ENCODE peak calls at places on chromosomes 13 and 19, in nine cellular contexts. One of them, this sample, is unnamed.

GRCh38 chr13:44921931-44922758 is 67.1 kb downstream of the NUFIP1 start:
- DNase-seq in stimulated activated CD4-positive, alpha-beta T cell treated with anti-CD3 and anti-CD28 coated beads, Interleukin-15, amount 100 ng/mL, for 48 hours: no peak
- DNase-seq in stimulated activated CD8-positive, alpha-beta memory T cell treated with anti-CD3 and anti-CD28 coated beads, Interleukin-12 subunit alpha, Interleukin-12 subunit beta, amount 100 ng/mL, for 4 hours: no peak
- DNase-seq in heart left ventricle: peak
- DNase-seq in suprapubic skin: no peak
- DNase-seq in endodermal cell: no peak
- DNase-seq in central memory CD8-positive, alpha-beta T cell: no peak
- DNase-seq in pancreas: no peak
- DNase-seq in K562: no peak
- DNase-seq in this sample: no peak

GRCh38 chr13:50646070-50646469 is 197.4 kb downstream of the DLEU7 start:
- DNase-seq in heart left ventricle: no peak
- DNase-seq in central memory CD8-positive, alpha-beta T cell: no peak
- DNase-seq in K562: no peak
- DNase-seq in endodermal cell: no peak
- DNase-seq in suprapubic skin: no peak
- DNase-seq in stimulated activated CD4-positive, alpha-beta T cell treated with anti-CD3 and anti-CD28 coated beads, Interleukin-15, amount 100 ng/mL, for 48 hours: no peak
- DNase-seq in stimulated activated CD8-positive, alpha-beta memory T cell treated with anti-CD3 and anti-CD28 coated beads, Interleukin-12 subunit alpha, Interleukin-12 subunit beta, amount 100 ng/mL, for 4 hours: no peak
- DNase-seq in pancreas: no peak
- DNase-seq in this sample: no peak

GRCh38 chr19:58227964-58228583 is 640 bp upstream of the ZNF544 start:
- DNase-seq in pancreas: no peak
- DNase-seq in endodermal cell: peak
- DNase-seq in stimulated activated CD8-positive, alpha-beta memory T cell treated with anti-CD3 and anti-CD28 coated beads, Interleukin-12 subunit alpha, Interleukin-12 subunit beta, amount 100 ng/mL, for 4 hours: no peak
- DNase-seq in K562: peak
- DNase-seq in stimulated activated CD4-positive, alpha-beta T cell treated with anti-CD3 and anti-CD28 coated beads, Interleukin-15, amount 100 ng/mL, for 48 hours: no peak
- DNase-seq in suprapubic skin: no peak
- DNase-seq in central memory CD8-positive, alpha-beta T cell: no peak
- DNase-seq in heart left ventricle: no peak
- DNase-seq in this sample: no peak

GRCh38 chr19:8253678-8254077 is 44.5 kb downstream of the CERS4 start:
- DNase-seq in suprapubic skin: no peak
- DNase-seq in central memory CD8-positive, alpha-beta T cell: no peak
- DNase-seq in stimulated activated CD4-positive, alpha-beta T cell treated with anti-CD3 and anti-CD28 coated beads, Interleukin-15, amount 100 ng/mL, for 48 hours: no peak
- DNase-seq in K562: no peak
- DNase-seq in pancreas: no peak
- DNase-seq in endodermal cell: no peak
- DNase-seq in heart left ventricle: no peak
- DNase-seq in stimulated activated CD8-positive, alpha-beta memory T cell treated with anti-CD3 and anti-CD28 coated beads, Interleukin-12 subunit alpha, Interleukin-12 subunit beta, amount 100 ng/mL, for 4 hours: no peak
- DNase-seq in this sample: no peak

GRCh38 chr19:49488046-49488862 is 846 bp downstream of the RPL13A start:
- DNase-seq in suprapubic skin: no peak
- DNase-seq in endodermal cell: peak
- DNase-seq in K562: no peak
- DNase-seq in stimulated activated CD8-positive, alpha-beta memory T cell treated with anti-CD3 and anti-CD28 coated beads, Interleukin-12 subunit alpha, Interleukin-12 subunit beta, amount 100 ng/mL, for 4 hours: no peak
- DNase-seq in stimulated activated CD4-positive, alpha-beta T cell treated with anti-CD3 and anti-CD28 coated beads, Interleukin-15, amount 100 ng/mL, for 48 hours: no peak
- DNase-seq in central memory CD8-positive, alpha-beta T cell: no peak
- DNase-seq in pancreas: no peak
- DNase-seq in heart left ventricle: no peak
- DNase-seq in this sample: no peak

GRCh38 chr19:3725640-3726310 is 17.6 kb downstream of the TJP3 start:
- DNase-seq in stimulated activated CD8-positive, alpha-beta memory T cell treated with anti-CD3 and anti-CD28 coated beads, Interleukin-12 subunit alpha, Interleukin-12 subunit beta, amount 100 ng/mL, for 4 hours: no peak
- DNase-seq in stimulated activated CD4-positive, alpha-beta T cell treated with anti-CD3 and anti-CD28 coated beads, Interleukin-15, amount 100 ng/mL, for 48 hours: no peak
- DNase-seq in endodermal cell: peak
- DNase-seq in K562: no peak
- DNase-seq in central memory CD8-positive, alpha-beta T cell: no peak
- DNase-seq in pancreas: peak
- DNase-seq in suprapubic skin: peak
- DNase-seq in heart left ventricle: no peak
- DNase-seq in this sample: no peak

GRCh38 chr19:13169769-13170168 is 19.6 kb downstream of the IER2 start:
- DNase-seq in stimulated activated CD4-positive, alpha-beta T cell treated with anti-CD3 and anti-CD28 coated beads, Interleukin-15, amount 100 ng/mL, for 48 hours: no peak
- DNase-seq in heart left ventricle: no peak
- DNase-seq in K562: peak
- DNase-seq in pancreas: no peak
- DNase-seq in suprapubic skin: no peak
- DNase-seq in endodermal cell: no peak
- DNase-seq in central memory CD8-positive, alpha-beta T cell: no peak
- DNase-seq in stimulated activated CD8-positive, alpha-beta memory T cell treated with anti-CD3 and anti-CD28 coated beads, Interleukin-12 subunit alpha, Interleukin-12 subunit beta, amount 100 ng/mL, for 4 hours: no peak
- DNase-seq in this sample: no peak

GRCh38 chr13:75645141-75645540 is 9.0 kb downstream of the LMO7 start:
- DNase-seq in endodermal cell: no peak
- DNase-seq in heart left ventricle: no peak
- DNase-seq in pancreas: no peak
- DNase-seq in central memory CD8-positive, alpha-beta T cell: no peak
- DNase-seq in suprapubic skin: no peak
- DNase-seq in stimulated activated CD4-positive, alpha-beta T cell treated with anti-CD3 and anti-CD28 coated beads, Interleukin-15, amount 100 ng/mL, for 48 hours: no peak
- DNase-seq in stimulated activated CD8-positive, alpha-beta memory T cell treated with anti-CD3 and anti-CD28 coated beads, Interleukin-12 subunit alpha, Interleukin-12 subunit beta, amount 100 ng/mL, for 4 hours: no peak
- DNase-seq in K562: no peak
- DNase-seq in this sample: no peak

GRCh38 chr19:10325732-10326131 is 7.6 kb downstream of the RAVER1 start:
- DNase-seq in stimulated activated CD4-positive, alpha-beta T cell treated with anti-CD3 and anti-CD28 coated beads, Interleukin-15, amount 100 ng/mL, for 48 hours: no peak
- DNase-seq in central memory CD8-positive, alpha-beta T cell: no peak
- DNase-seq in endodermal cell: no peak
- DNase-seq in suprapubic skin: no peak
- DNase-seq in pancreas: no peak
- DNase-seq in K562: no peak
- DNase-seq in heart left ventricle: no peak
- DNase-seq in stimulated activated CD8-positive, alpha-beta memory T cell treated with anti-CD3 and anti-CD28 coated beads, Interleukin-12 subunit alpha, Interleukin-12 subunit beta, amount 100 ng/mL, for 4 hours: no peak
- DNase-seq in this sample: no peak

GRCh38 chr13:23321534-23322241 is 111.8 kb downstream of the SACS start:
- DNase-seq in K562: no peak
- DNase-seq in suprapubic skin: peak
- DNase-seq in endodermal cell: no peak
- DNase-seq in central memory CD8-positive, alpha-beta T cell: no peak
- DNase-seq in pancreas: no peak
- DNase-seq in stimulated activated CD4-positive, alpha-beta T cell treated with anti-CD3 and anti-CD28 coated beads, Interleukin-15, amount 100 ng/mL, for 48 hours: no peak
- DNase-seq in stimulated activated CD8-positive, alpha-beta memory T cell treated with anti-CD3 and anti-CD28 coated beads, Interleukin-12 subunit alpha, Interleukin-12 subunit beta, amount 100 ng/mL, for 4 hours: no peak
- DNase-seq in heart left ventricle: peak
- DNase-seq in this sample: no peak

GRCh38 chr19:55112246-55112780 is 5.1 kb downstream of the PPP1R12C start:
- DNase-seq in suprapubic skin: no peak
- DNase-seq in K562: no peak
- DNase-seq in central memory CD8-positive, alpha-beta T cell: no peak
- DNase-seq in pancreas: no peak
- DNase-seq in stimulated activated CD8-positive, alpha-beta memory T cell treated with anti-CD3 and anti-CD28 coated beads, Interleukin-12 subunit alpha, Interleukin-12 subunit beta, amount 100 ng/mL, for 4 hours: no peak
- DNase-seq in stimulated activated CD4-positive, alpha-beta T cell treated with anti-CD3 and anti-CD28 coated beads, Interleukin-15, amount 100 ng/mL, for 48 hours: no peak
- DNase-seq in endodermal cell: no peak
- DNase-seq in heart left ventricle: no peak
- DNase-seq in this sample: no peak

GRCh38 chr13:100124265-100124664 is 35.4 kb downstream of the PCCA start:
- DNase-seq in stimulated activated CD8-positive, alpha-beta memory T cell treated with anti-CD3 and anti-CD28 coated beads, Interleukin-12 subunit alpha, Interleukin-12 subunit beta, amount 100 ng/mL, for 4 hours: no peak
- DNase-seq in endodermal cell: no peak
- DNase-seq in suprapubic skin: no peak
- DNase-seq in pancreas: no peak
- DNase-seq in heart left ventricle: no peak
- DNase-seq in stimulated activated CD4-positive, alpha-beta T cell treated with anti-CD3 and anti-CD28 coated beads, Interleukin-15, amount 100 ng/mL, for 48 hours: no peak
- DNase-seq in central memory CD8-positive, alpha-beta T cell: no peak
- DNase-seq in K562: no peak
- DNase-seq in this sample: no peak

GRCh38 chr19:48608798-48609263 is 2.3 kb downstream of the SPACA4 start:
- DNase-seq in endodermal cell: peak
- DNase-seq in stimulated activated CD8-positive, alpha-beta memory T cell treated with anti-CD3 and anti-CD28 coated beads, Interleukin-12 subunit alpha, Interleukin-12 subunit beta, amount 100 ng/mL, for 4 hours: no peak
- DNase-seq in stimulated activated CD4-positive, alpha-beta T cell treated with anti-CD3 and anti-CD28 coated beads, Interleukin-15, amount 100 ng/mL, for 48 hours: no peak
- DNase-seq in central memory CD8-positive, alpha-beta T cell: no peak
- DNase-seq in pancreas: no peak
- DNase-seq in K562: peak
- DNase-seq in suprapubic skin: no peak
- DNase-seq in heart left ventricle: no peak
- DNase-seq in this sample: peak

GRCh38 chr13:109575821-109576220 is 210.6 kb downstream of the IRS2 start:
- DNase-seq in central memory CD8-positive, alpha-beta T cell: no peak
- DNase-seq in K562: no peak
- DNase-seq in suprapubic skin: no peak
- DNase-seq in endodermal cell: no peak
- DNase-seq in stimulated activated CD4-positive, alpha-beta T cell treated with anti-CD3 and anti-CD28 coated beads, Interleukin-15, amount 100 ng/mL, for 48 hours: no peak
- DNase-seq in heart left ventricle: no peak
- DNase-seq in stimulated activated CD8-positive, alpha-beta memory T cell treated with anti-CD3 and anti-CD28 coated beads, Interleukin-12 subunit alpha, Interleukin-12 subunit beta, amount 100 ng/mL, for 4 hours: no peak
- DNase-seq in pancreas: no peak
- DNase-seq in this sample: no peak

GRCh38 chr13:112106467-112107141 is 39.7 kb downstream of the SOX1 start:
- DNase-seq in stimulated activated CD4-positive, alpha-beta T cell treated with anti-CD3 and anti-CD28 coated beads, Interleukin-15, amount 100 ng/mL, for 48 hours: no peak
- DNase-seq in stimulated activated CD8-positive, alpha-beta memory T cell treated with anti-CD3 and anti-CD28 coated beads, Interleukin-12 subunit alpha, Interleukin-12 subunit beta, amount 100 ng/mL, for 4 hours: no peak
- DNase-seq in suprapubic skin: no peak
- DNase-seq in endodermal cell: peak
- DNase-seq in central memory CD8-positive, alpha-beta T cell: no peak
- DNase-seq in heart left ventricle: no peak
- DNase-seq in pancreas: no peak
- DNase-seq in K562: no peak
- DNase-seq in this sample: no peak

GRCh38 chr13:43240278-43240677 is 216.9 kb downstream of the DNAJC15 start:
- DNase-seq in K562: no peak
- DNase-seq in stimulated activated CD4-positive, alpha-beta T cell treated with anti-CD3 and anti-CD28 coated beads, Interleukin-15, amount 100 ng/mL, for 48 hours: no peak
- DNase-seq in endodermal cell: no peak
- DNase-seq in suprapubic skin: no peak
- DNase-seq in stimulated activated CD8-positive, alpha-beta memory T cell treated with anti-CD3 and anti-CD28 coated beads, Interleukin-12 subunit alpha, Interleukin-12 subunit beta, amount 100 ng/mL, for 4 hours: no peak
- DNase-seq in heart left ventricle: no peak
- DNase-seq in pancreas: no peak
- DNase-seq in central memory CD8-positive, alpha-beta T cell: no peak
- DNase-seq in this sample: no peak

GRCh38 chr13:108044929-108045328 is 170.4 kb downstream of the LIG4 start:
- DNase-seq in stimulated activated CD8-positive, alpha-beta memory T cell treated with anti-CD3 and anti-CD28 coated beads, Interleukin-12 subunit alpha, Interleukin-12 subunit beta, amount 100 ng/mL, for 4 hours: no peak
- DNase-seq in heart left ventricle: no peak
- DNase-seq in stimulated activated CD4-positive, alpha-beta T cell treated with anti-CD3 and anti-CD28 coated beads, Interleukin-15, amount 100 ng/mL, for 48 hours: no peak
- DNase-seq in endodermal cell: no peak
- DNase-seq in K562: no peak
- DNase-seq in suprapubic skin: no peak
- DNase-seq in central memory CD8-positive, alpha-beta T cell: no peak
- DNase-seq in pancreas: no peak
- DNase-seq in this sample: no peak

GRCh38 chr19:19115954-19116353 is 22.3 kb downstream of the TMEM161A start:
- DNase-seq in stimulated activated CD8-positive, alpha-beta memory T cell treated with anti-CD3 and anti-CD28 coated beads, Interleukin-12 subunit alpha, Interleukin-12 subunit beta, amount 100 ng/mL, for 4 hours: no peak
- DNase-seq in pancreas: peak
- DNase-seq in central memory CD8-positive, alpha-beta T cell: no peak
- DNase-seq in heart left ventricle: no peak
- DNase-seq in endodermal cell: peak
- DNase-seq in suprapubic skin: no peak
- DNase-seq in K562: peak
- DNase-seq in stimulated activated CD4-positive, alpha-beta T cell treated with anti-CD3 and anti-CD28 coated beads, Interleukin-15, amount 100 ng/mL, for 48 hours: no peak
- DNase-seq in this sample: peak

GRCh38 chr13:103263448-103263847 is 197.2 kb upstream of the SLC10A2 start:
- DNase-seq in pancreas: no peak
- DNase-seq in suprapubic skin: no peak
- DNase-seq in K562: no peak
- DNase-seq in heart left ventricle: no peak
- DNase-seq in stimulated activated CD4-positive, alpha-beta T cell treated with anti-CD3 and anti-CD28 coated beads, Interleukin-15, amount 100 ng/mL, for 48 hours: no peak
- DNase-seq in endodermal cell: no peak
- DNase-seq in central memory CD8-positive, alpha-beta T cell: no peak
- DNase-seq in stimulated activated CD8-positive, alpha-beta memory T cell treated with anti-CD3 and anti-CD28 coated beads, Interleukin-12 subunit alpha, Interleukin-12 subunit beta, amount 100 ng/mL, for 4 hours: no peak
- DNase-seq in this sample: no peak

GRCh38 chr19:11130824-11131455 is 24.6 kb downstream of the SPC24 start:
- DNase-seq in stimulated activated CD4-positive, alpha-beta T cell treated with anti-CD3 and anti-CD28 coated beads, Interleukin-15, amount 100 ng/mL, for 48 hours: peak
- DNase-seq in central memory CD8-positive, alpha-beta T cell: peak
- DNase-seq in K562: peak
- DNase-seq in heart left ventricle: peak
- DNase-seq in suprapubic skin: peak
- DNase-seq in endodermal cell: peak
- DNase-seq in pancreas: peak
- DNase-seq in stimulated activated CD8-positive, alpha-beta memory T cell treated with anti-CD3 and anti-CD28 coated beads, Interleukin-12 subunit alpha, Interleukin-12 subunit beta, amount 100 ng/mL, for 4 hours: peak
- DNase-seq in this sample: peak

GRCh38 chr19:4366666-4367335 is 23.4 kb downstream of the MPND start:
- DNase-seq in heart left ventricle: no peak
- DNase-seq in central memory CD8-positive, alpha-beta T cell: no peak
- DNase-seq in suprapubic skin: peak
- DNase-seq in stimulated activated CD4-positive, alpha-beta T cell treated with anti-CD3 and anti-CD28 coated beads, Interleukin-15, amount 100 ng/mL, for 48 hours: no peak
- DNase-seq in endodermal cell: no peak
- DNase-seq in K562: no peak
- DNase-seq in stimulated activated CD8-positive, alpha-beta memory T cell treated with anti-CD3 and anti-CD28 coated beads, Interleukin-12 subunit alpha, Interleukin-12 subunit beta, amount 100 ng/mL, for 4 hours: no peak
- DNase-seq in pancreas: no peak
- DNase-seq in this sample: no peak

GRCh38 chr19:51590441-51590840 is 19.4 kb downstream of the ZNF175 start:
- DNase-seq in pancreas: no peak
- DNase-seq in heart left ventricle: no peak
- DNase-seq in stimulated activated CD8-positive, alpha-beta memory T cell treated with anti-CD3 and anti-CD28 coated beads, Interleukin-12 subunit alpha, Interleukin-12 subunit beta, amount 100 ng/mL, for 4 hours: no peak
- DNase-seq in suprapubic skin: no peak
- DNase-seq in endodermal cell: no peak
- DNase-seq in central memory CD8-positive, alpha-beta T cell: no peak
- DNase-seq in stimulated activated CD4-positive, alpha-beta T cell treated with anti-CD3 and anti-CD28 coated beads, Interleukin-15, amount 100 ng/mL, for 48 hours: no peak
- DNase-seq in K562: no peak
- DNase-seq in this sample: no peak

This sample was measured in stimulated activated naive CD4-positive, alpha-beta T cell treated with Interleukin-2 at 50 U/mL for 16 hours.